ENCODE peak calls at places on chromosomes 6 and 20, in six cellular contexts. Z is endothelial cell of umbilical vein, N is uterus, G is adrenal gland, R is left ventricle myocardium inferior, U is pancreas. E is an unnamed sample.
A peak's percentile ranks its signal among the peaks of the same experiment; 100 is the strongest.

GRCh38 chr6:84456803-84457202 is 229.4 kb upstream of the CEP162 start:
- DNase-seq in N (no peak), R (no peak), G (no peak), Z (no peak), U (no peak), E (no peak)

GRCh38 chr20:41232971-41233926 is 84.3 kb downstream of the ZHX3 start:
- DNase-seq in N (no peak), Z (peak; percentile 59), U (no peak), G (no peak), R (no peak), E (no peak)

GRCh38 chr20:52056203-52057062 is 135.1 kb downstream of the ZFP64 start:
- DNase-seq in R (no peak), G (peak; percentile 56), U (no peak), N (no peak), Z (no peak), E (no peak)

GRCh38 chr20:62822788-62823651 is 6.2 kb downstream of the COL9A3 start:
- DNase-seq in R (no peak), N (no peak), Z (no peak), U (peak; percentile 55), G (peak; percentile 71), E (peak; percentile 92)

GRCh38 chr20:7346562-7346961 is 579.1 kb downstream of the BMP2 start:
- DNase-seq in U (no peak), N (no peak), Z (no peak), R (no peak), G (no peak), E (no peak)

GRCh38 chr20:60453847-60454246 is 495.6 kb downstream of the CDH26 start:
- DNase-seq in R (no peak), U (no peak), N (no peak), Z (no peak), G (no peak), E (peak; percentile 21)

GRCh38 chr20:64253443-64253842 is 2.1 kb upstream of the PCMTD2 start:
- DNase-seq in R (no peak), N (no peak), G (no peak), U (no peak), Z (no peak), E (no peak)

GRCh38 chr20:47506850-47507249 is 5.2 kb downstream of the NCOA3 start:
- DNase-seq in G (no peak), N (no peak), Z (no peak), U (no peak), R (no peak), E (no peak)

GRCh38 chr6:111736005-111736607 is 130.4 kb upstream of the TRAF3IP2 start:
- DNase-seq in N (no peak), R (no peak), Z (no peak), G (no peak), U (no peak), E (no peak)

GRCh38 chr6:52500268-52501129 is 76.4 kb downstream of the TRAM2 start:
- DNase-seq in G (no peak), R (peak; percentile 59), U (no peak), Z (no peak), N (no peak), E (no peak)

GRCh38 chr6:113347420-113347819 is 509.7 kb upstream of the MARCKS start:
- DNase-seq in R (no peak), G (no peak), U (no peak), Z (peak; percentile 76), N (no peak), E (no peak)

GRCh38 chr6:167904791-167905190 is 78.1 kb downstream of the AFDN start:
- DNase-seq in U (no peak), N (no peak), Z (no peak), G (no peak), R (no peak), E (no peak)

GRCh38 chr6:150857906-150858365 is 7.6 kb upstream of the MTHFD1L start:
- DNase-seq in U (no peak), G (no peak), Z (no peak), R (no peak), N (no peak), E (no peak)

GRCh38 chr20:16528078-16528477 is 45.2 kb downstream of the KIF16B start:
- DNase-seq in Z (no peak), U (peak; percentile 76), R (no peak), N (peak; percentile 60), G (peak; percentile 88), E (no peak)

GRCh38 chr6:101393291-101394251 is at the start of gene GRIK2:
- DNase-seq in R (no peak), G (peak; percentile 22), Z (peak; percentile 2), N (no peak), U (peak; percentile 46), E (peak; percentile 82)

GRCh38 chr20:36532388-36532787 is 8.9 kb upstream of the MYL9 start:
- DNase-seq in Z (no peak), G (no peak), U (peak; percentile 64), N (no peak), R (no peak), E (no peak)

GRCh38 chr6:123655520-123656306 is 19.0 kb upstream of the TRDN start:
- DNase-seq in R (no peak), Z (peak; percentile 43), U (no peak), N (no peak), G (no peak), E (no peak)

GRCh38 chr6:170056329-170056728 is 234.5 kb downstream of the DLL1 start:
- DNase-seq in U (no peak), N (no peak), R (no peak), G (no peak), Z (no peak), E (no peak)

GRCh38 chr6:103011605-103012004 is 1618.1 kb downstream of the GRIK2 start:
- DNase-seq in U (no peak), N (no peak), Z (no peak), G (no peak), R (no peak), E (no peak)

GRCh38 chr6:44739163-44739562 is 351.7 kb downstream of the CDC5L start:
- DNase-seq in Z (no peak), N (no peak), G (no peak), R (no peak), U (no peak), E (no peak)

DNA sequence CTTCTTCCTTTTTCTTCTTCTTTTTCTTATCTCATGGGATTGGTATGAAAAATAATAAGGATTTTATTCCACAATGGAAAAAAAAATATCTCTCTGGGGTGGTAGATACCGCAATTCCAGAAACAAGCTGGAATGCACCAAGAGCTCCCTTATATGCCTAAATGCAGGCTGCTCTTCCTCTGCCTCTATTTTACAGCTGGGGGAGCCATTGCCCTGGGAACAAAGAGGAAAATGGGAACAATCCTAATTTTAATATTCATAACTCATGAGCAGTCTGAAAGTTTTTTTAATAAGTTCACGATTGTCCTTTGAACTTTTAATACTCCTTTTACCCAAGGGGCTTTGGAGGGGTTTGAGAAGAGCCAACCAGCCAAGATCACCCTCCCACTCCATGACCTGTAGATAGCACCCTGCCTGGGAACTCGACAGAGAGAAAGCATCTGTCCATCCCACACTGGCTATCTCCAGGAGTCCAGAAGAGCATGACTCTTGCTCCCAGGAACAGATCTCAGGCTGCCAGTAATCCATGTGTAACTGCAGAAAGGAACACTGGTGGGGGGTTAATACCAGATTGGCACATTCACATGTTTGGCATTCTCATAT is 74.7 kb downstream of the CD83 start:
- DNase-seq in G (no peak), N (no peak), R (no peak), U (no peak), Z (no peak), E (no peak)
- H3K27ac ChIP-seq in G (no peak overlapping the region), N (no peak overlapping the region), R (no peak overlapping the region), U (no peak overlapping the region), Z (no peak overlapping the region), E (no peak overlapping the region)

GRCh38 chr6:157337766-157338165 is 14.4 kb upstream of the TMEM242 start:
- DNase-seq in N (no peak), R (no peak), U (no peak), G (no peak), Z (no peak), E (no peak)

GRCh38 chr6:157333956-157334355 is 10.6 kb upstream of the TMEM242 start:
- DNase-seq in G (no peak), Z (no peak), R (no peak), U (no peak), N (no peak), E (no peak)

GRCh38 chr6:157333537-157333936 is 10.2 kb upstream of the TMEM242 start:
- DNase-seq in Z (no peak), G (no peak), R (no peak), N (no peak), U (no peak), E (no peak)

GRCh38 chr6:157332813-157333212 is 9.5 kb upstream of the TMEM242 start:
- DNase-seq in R (no peak), U (no peak), G (no peak), Z (no peak), N (no peak), E (no peak)

GRCh38 chr6:157335829-157336228 is 12.5 kb upstream of the TMEM242 start:
- DNase-seq in G (no peak), R (no peak), Z (no peak), U (no peak), N (no peak), E (peak; percentile 39)
- H3K9me3 ChIP-seq in G (no peaks in the 10 kb centered on the region), R (no peaks in the 10 kb centered on the region), Z (no peaks in the 10 kb centered on the region), U (no peaks in the 10 kb centered on the region), N (no peaks in the 10 kb centered on the region), E (no peaks in the 10 kb centered on the region)

GRCh38 chr6:105080279-105080678 is 99.5 kb downstream of the POPDC3 start:
- DNase-seq in Z (no peak), G (no peak), N (no peak), U (no peak), R (no peak), E (no peak)

GRCh38 chr6:105072799-105073199 is 107.0 kb downstream of the POPDC3 start:
- DNase-seq in G (no peak), U (no peak), R (no peak), N (no peak), Z (no peak), E (no peak)

GRCh38 chr6:105075210-105075609 is 104.6 kb downstream of the POPDC3 start:
- DNase-seq in U (no peak), G (no peak), Z (no peak), N (no peak), R (no peak), E (no peak)

DNA sequence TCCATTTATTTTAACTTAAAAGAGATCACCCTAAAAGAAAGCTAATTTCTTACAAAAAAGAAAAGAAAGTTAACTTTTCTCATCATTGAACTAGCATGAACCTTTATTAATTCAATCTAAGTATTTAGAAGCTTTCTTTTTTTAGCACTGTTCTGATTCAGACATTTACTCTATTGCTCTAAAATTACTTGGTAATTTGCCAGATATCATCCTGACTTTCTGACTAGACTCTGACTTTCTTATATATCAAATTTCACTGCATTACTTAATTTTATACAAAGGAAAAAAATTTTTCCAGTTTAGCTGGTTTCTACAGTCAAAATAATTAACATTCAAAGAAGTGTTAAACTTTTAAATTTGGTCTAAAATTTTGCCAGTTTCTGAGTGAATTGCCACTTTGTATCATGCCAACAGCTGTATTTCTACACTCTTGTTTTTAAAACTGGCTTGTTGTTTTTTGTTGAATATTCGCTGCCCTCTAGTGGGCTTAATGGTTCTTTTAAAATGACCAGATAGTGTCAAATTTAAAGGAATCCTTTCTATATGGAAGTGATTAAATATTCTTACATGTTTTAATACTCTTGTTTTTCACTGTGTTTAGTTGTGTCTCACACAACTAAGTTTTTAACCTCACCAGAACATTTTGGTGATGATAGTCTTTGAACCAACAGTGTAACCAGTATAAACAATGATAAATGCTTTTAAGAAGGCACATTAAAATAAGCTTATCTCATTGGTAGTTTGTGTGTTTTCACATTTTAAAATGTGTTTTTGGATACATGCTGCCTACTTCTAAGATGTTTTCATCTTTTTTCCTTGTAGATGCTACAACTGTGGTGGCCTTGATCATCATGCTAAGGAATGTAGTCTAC is 102.0 kb downstream of the POPDC3 start:
- DNase-seq in Z (peak; percentile 72), G (no peak), R (no peak), N (no peak), U (no peak), E (no peak)
- TF ChIP-seq CTCF in Z (no peak), G (peak; percentile 63), R (peak; percentile 59), N (no peak), U (no peak), E (no peak)

GRCh38 chr6:11217360-11218076 is 14.9 kb downstream of the NEDD9 start:
- DNase-seq in Z (peak; percentile 55), N (no peak), U (peak; percentile 55), R (no peak), G (no peak), E (no peak)
- H3K27ac ChIP-seq in Z (peak overlapping the region; percentile 91), N (peak overlapping the region; percentile 94), U (peak overlapping the region; percentile 78), R (peak overlapping the region; percentile 87), G (peak overlapping the region; percentile 72), E (no peak overlapping the region)

E was measured in WERI-Rb-1.